ENCODE peak calls at places on chromosomes 2 and 18, in five cellular contexts. F is astrocyte of the cerebellum, S is suprapubic skin, M is cardiac fibroblast, X is ovary. O is an unnamed sample.

GRCh38 chr18:4017479-4017878 is 437.6 kb downstream of the DLGAP1 start:
- DNase-seq in F (no peak), S (no peak), M (peak), X (no peak), O (no peak)

GRCh38 chr2:116545611-116546010 is 1268.9 kb upstream of the DDX18 start:
- DNase-seq in F (no peak), S (no peak), M (no peak), X (no peak), O (no peak)

GRCh38 chr2:38697116-38697840 is 31.4 kb downstream of the GALM start:
- DNase-seq in F (no peak), S (no peak), M (no peak), X (no peak), O (no peak)

GRCh38 chr18:34990571-34990970 is 50.6 kb upstream of the MAPRE2 start:
- DNase-seq in F (no peak), S (no peak), M (peak), X (no peak), O (peak)

GRCh38 chr2:9380702-9381628 is 42.4 kb downstream of the ITGB1BP1 start:
- DNase-seq in F (peak), S (peak), M (peak), X (no peak), O (peak)

GRCh38 chr2:107025291-107025857 is 139.4 kb upstream of the ST6GAL2 start:
- DNase-seq in F (no peak), S (no peak), M (no peak), X (no peak), O (no peak)

GRCh38 chr18:21117385-21118135 is 5.9 kb upstream of the ROCK1 start:
- DNase-seq in F (peak), S (no peak), M (peak), X (no peak), O (peak)

GRCh38 chr2:69057660-69058059 is 44.7 kb downstream of the ANTXR1 start:
- DNase-seq in F (peak), S (no peak), M (no peak), X (no peak), O (no peak)

GRCh38 chr2:222903234-222904220 is 42.7 kb downstream of the ACSL3 start:
- DNase-seq in F (no peak), S (no peak), M (peak), X (no peak), O (no peak)

GRCh38 chr2:20099780-20100179 is 48.4 kb upstream of the LAPTM4A start:
- DNase-seq in F (no peak), S (no peak), M (no peak), X (no peak), O (no peak)

GRCh38 chr2:12302140-12302539 is 414.6 kb upstream of the TRIB2 start:
- DNase-seq in F (no peak), S (no peak), M (no peak), X (no peak), O (no peak)

GRCh38 chr2:118851650-118852049 is 4.2 kb upstream of the EN1 start:
- DNase-seq in F (no peak), S (no peak), M (no peak), X (no peak), O (no peak)
- H3K4me3 ChIP-seq in F (no peak), S (no peak), M (no peak), X (no peak), O (no peak)

GRCh38 chr2:164842624-164842966 is 972 bp upstream of the COBLL1 start:
- DNase-seq in F (no peak), S (no peak), M (no peak), X (no peak), O (no peak)

GRCh38 chr2:164840930-164841718 is 499 bp downstream of the COBLL1 start:
- DNase-seq in F (peak), S (peak), M (peak), X (peak), O (no peak)

GRCh38 chr2:164840458-164840929 is 1.1 kb downstream of the COBLL1 start:
- DNase-seq in F (no peak), S (peak), M (no peak), X (peak), O (no peak)

GRCh38 chr2:164841719-164842623 is at the start of gene COBLL1:
- DNase-seq in F (peak), S (peak), M (peak), X (peak), O (no peak)

GRCh38 chr2:164843346-164843841 is 1.8 kb upstream of the COBLL1 start:
- DNase-seq in F (no peak), S (no peak), M (no peak), X (no peak), O (peak)
- TF ChIP-seq CTCF in F (no peak), S (no peak), M (peak), X (no peak), O (no peak)

DNA sequence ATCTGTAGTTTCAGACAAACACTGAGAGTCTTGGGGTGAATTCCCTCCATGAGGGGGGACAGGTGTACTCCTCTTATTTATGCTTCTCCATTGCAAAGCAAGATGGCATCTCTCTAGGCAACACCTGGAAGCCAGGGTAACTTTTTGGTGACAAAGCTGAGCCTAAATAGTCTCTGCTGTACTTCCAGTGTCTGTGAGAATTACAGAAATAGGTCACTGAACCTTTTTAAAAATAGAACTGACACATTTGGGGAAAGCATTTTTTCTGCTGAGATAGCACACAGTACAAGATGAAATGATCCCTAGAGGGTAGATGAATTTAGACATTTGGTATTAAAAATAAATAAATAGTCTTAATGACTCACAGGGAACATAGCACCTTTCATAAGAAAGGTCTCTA is 71.7 kb upstream of the SP3 start:
- DNase-seq in F (no peak), S (no peak), M (no peak), X (no peak), O (no peak)
- H3K4me3 ChIP-seq in F (no peak), S (no peak), M (no peak), X (no peak), O (no peak)

DNA sequence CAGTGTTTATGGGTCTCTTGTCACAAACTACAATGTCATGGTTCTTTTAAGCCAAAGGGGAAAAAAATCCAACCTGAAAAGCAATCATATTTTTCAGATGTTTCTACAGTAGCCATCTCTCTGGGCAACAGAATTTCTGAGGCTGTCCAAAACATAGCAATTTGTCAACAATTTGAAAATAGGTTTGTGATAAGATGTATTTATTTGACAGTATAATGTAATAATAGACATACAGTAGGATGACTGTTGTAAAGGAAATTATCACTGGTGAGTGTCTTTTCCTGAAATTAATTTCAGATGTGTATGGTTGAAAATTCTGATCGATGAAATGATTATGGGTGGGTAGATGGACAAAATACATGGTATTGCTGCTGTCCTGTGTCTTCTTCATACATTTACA is 1230.1 kb upstream of the CDH2 start:
- DNase-seq in F (no peak), S (no peak), M (no peak), X (no peak), O (no peak)
- TF ChIP-seq CTCF in F (no peak), S (no peak), M (no peak), X (no peak), O (no peak)

O was measured in AG09309.